ENCODE peak calls at places on chromosomes 11 and 22, in six cellular contexts. W, F, P, X, S and E are unnamed samples.

GRCh38 chr11:80855975-80856524 is 1415.2 kb upstream of the TENM4 start:
- DNase-seq in X (no peak), P (no peak), F (no peak), S (no peak), W (peak), E (no peak)

GRCh38 chr22:19873138-19873959 is 18.7 kb upstream of the GNB1L start:
- DNase-seq in W (no peak), F (no peak), P (peak), S (no peak), X (no peak), E (no peak)

GRCh38 chr11:85379066-85379465 is 248.1 kb downstream of the DLG2 start:
- DNase-seq in F (no peak), W (no peak), S (no peak), P (no peak), X (no peak), E (no peak)

GRCh38 chr11:69317401-69318092 is 23.6 kb downstream of the MYEOV start:
- DNase-seq in P (no peak), F (no peak), S (no peak), W (peak), X (no peak), E (no peak)

GRCh38 chr11:95085117-95085825 is 4.4 kb upstream of the ENDOD1 start:
- DNase-seq in P (no peak), W (no peak), X (no peak), F (no peak), S (no peak), E (no peak)

GRCh38 chr11:123006860-123007542 is 25.4 kb upstream of the BSX start:
- DNase-seq in S (no peak), P (no peak), F (no peak), X (no peak), W (no peak), E (no peak)

GRCh38 chr22:41862530-41863266 is 29.8 kb downstream of the SREBF2 start:
- DNase-seq in S (no peak), F (no peak), W (no peak), X (no peak), P (no peak), E (peak)

GRCh38 chr11:117513666-117514065 is 186.0 kb downstream of the CEP164 start:
- DNase-seq in P (no peak), F (no peak), S (no peak), X (no peak), W (no peak), E (no peak)

GRCh38 chr22:19275919-19276600 is 15.5 kb downstream of the CLTCL1 start:
- DNase-seq in S (no peak), X (no peak), W (no peak), P (no peak), F (no peak), E (no peak)

GRCh38 chr11:133078591-133079179 is 453.6 kb downstream of the OPCML start:
- DNase-seq in X (no peak), W (peak), F (no peak), P (peak), S (no peak), E (no peak)